ENCODE peak calls at places on chromosome 19, in seven cellular contexts. B is IMR-90, P is neuronal stem cell, N is mesenchymal stem cell, E is mesendoderm, X is trophoblast cell, L is H1. F is an unnamed sample. For H3K79me1, the result is how much of the 10 kb centered on the place peaks cover.

GRCh38 chr19:45451181-45451849 is 16.5 kb upstream of the FOSB start:
- DNase-seq in L (no peak), P (no peak), X (peak), N (peak), E (peak), B (peak), F (no peak)

GRCh38 chr19:51124729-51125128 is at the start of gene SIGLEC9:
- DNase-seq in P (no peak), B (no peak), L (no peak), E (no peak), X (no peak), N (no peak), F (no peak)

GRCh38 chr19:37691881-37692504 is 27.6 kb downstream of the ZNF607 start:
- DNase-seq in E (peak), P (peak), N (peak), B (peak), X (peak), L (peak), F (peak)

GRCh38 chr19:7847664-7848063 is 17.6 kb downstream of the EVI5L start:
- DNase-seq in P (no peak), L (no peak), N (no peak), X (no peak), E (no peak), B (no peak), F (peak)

GRCh38 chr19:40398417-40399056 is 8.6 kb upstream of the HIPK4 start:
- DNase-seq in P (peak), N (no peak), X (peak), L (no peak), E (peak), B (no peak), F (peak)

GRCh38 chr19:16143399-16144215 is at the start of gene HSH2D:
- DNase-seq in P (no peak), N (no peak), X (peak), B (no peak), E (peak), L (peak), F (peak)

GRCh38 chr19:32662186-32662585 is 12.8 kb downstream of the ANKRD27 start:
- DNase-seq in L (no peak), N (peak), X (no peak), B (peak), E (no peak), P (no peak), F (no peak)

GRCh38 chr19:54316746-54317107 is 3.8 kb upstream of the LILRA5 start:
- DNase-seq in L (peak), B (no peak), N (no peak), P (no peak), E (peak), X (no peak), F (peak)

GRCh38 chr19:38743394-38744297 is 628 bp downstream of the CAPN12 start:
- DNase-seq in B (no peak), N (no peak), L (no peak), X (no peak), P (no peak), E (no peak), F (peak)

GRCh38 chr19:33410915-33411401 is 37.4 kb downstream of the CEBPG start:
- DNase-seq in N (no peak), E (no peak), P (no peak), X (peak), B (no peak), L (no peak), F (no peak)

GRCh38 chr19:38867176-38867780 is 10.8 kb downstream of the RINL start:
- DNase-seq in X (no peak), B (no peak), L (no peak), E (no peak), N (no peak), P (no peak), F (no peak)

GRCh38 chr19:19399733-19400438 is 5.6 kb upstream of the GATAD2A start:
- DNase-seq in X (no peak), P (no peak), N (peak), L (no peak), B (peak), E (no peak), F (no peak)

GRCh38 chr19:18086590-18087138 is at the start of gene IL12RB1:
- DNase-seq in E (no peak), P (no peak), L (no peak), B (no peak), N (no peak), X (no peak), F (no peak)

GRCh38 chr19:48670699-48671455 is 1.9 kb downstream of the NTN5 start:
- DNase-seq in X (no peak), P (no peak), N (no peak), E (no peak), L (no peak), B (no peak), F (no peak)

GRCh38 chr19:48674216-48674809 is 1.5 kb upstream of the NTN5 start:
- DNase-seq in P (no peak), X (no peak), N (no peak), B (no peak), E (no peak), L (no peak), F (peak)

GRCh38 chr19:18450934-18451836 is 13.3 kb upstream of the ISYNA1 start:
- DNase-seq in L (no peak), B (peak), E (peak), X (peak), N (peak), P (peak), F (peak)

GRCh38 chr19:56372281-56372680 is 21.1 kb downstream of the ZNF582 start:
- DNase-seq in E (no peak), N (no peak), X (no peak), B (no peak), P (no peak), L (no peak), F (no peak)

GRCh38 chr19:4645718-4646117 is 6.4 kb downstream of the TNFAIP8L1 start:
- DNase-seq in X (peak), N (no peak), B (no peak), E (no peak), L (no peak), P (no peak), F (no peak)

GRCh38 chr19:37941820-37942515 is 35.0 kb downstream of the SIPA1L3 start:
- DNase-seq in P (no peak), L (no peak), X (peak), B (no peak), E (no peak), N (no peak), F (no peak)

GRCh38 chr19:12782174-12782423 is 6.7 kb upstream of the HOOK2 start:
- DNase-seq in E (no peak), X (no peak), B (no peak), L (no peak), P (no peak), N (no peak), F (no peak)

GRCh38 chr19:29832801-29833200 is 21.0 kb downstream of the CCNE1 start:
- DNase-seq in E (no peak), P (no peak), N (no peak), B (no peak), L (no peak), X (no peak), F (no peak)
- H3K79me1 ChIP-seq in E (under half), P (under half), N (under half), B (under half), L (under half), X (under half), F (under half)

DNA sequence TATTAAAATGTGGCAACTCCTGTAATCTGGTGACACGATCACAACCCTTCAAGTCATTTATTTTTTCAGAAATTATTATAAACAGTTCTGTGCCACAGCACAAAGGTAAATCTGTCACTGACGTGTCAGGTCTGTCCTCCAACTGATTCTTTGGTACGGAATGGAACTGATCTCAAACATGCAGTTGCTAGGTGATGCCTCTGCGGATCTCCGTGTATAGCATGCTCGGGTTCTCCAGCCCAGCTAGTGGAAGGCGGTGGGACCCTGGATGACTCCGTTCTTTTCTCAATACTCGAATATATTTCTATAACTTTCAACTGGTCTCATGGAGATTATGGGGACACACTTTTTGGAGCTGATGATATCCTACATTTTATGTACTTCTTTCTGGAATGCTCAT is 11.0 kb downstream of the RANBP3 start:
- DNase-seq in B (no peak), L (no peak), N (no peak), P (no peak), X (peak), E (no peak), F (no peak)
- H3K79me1 ChIP-seq in B (half or more), L (half or more), N (under half), P (under half), X (under half), E (half or more), F (under half)

DNA sequence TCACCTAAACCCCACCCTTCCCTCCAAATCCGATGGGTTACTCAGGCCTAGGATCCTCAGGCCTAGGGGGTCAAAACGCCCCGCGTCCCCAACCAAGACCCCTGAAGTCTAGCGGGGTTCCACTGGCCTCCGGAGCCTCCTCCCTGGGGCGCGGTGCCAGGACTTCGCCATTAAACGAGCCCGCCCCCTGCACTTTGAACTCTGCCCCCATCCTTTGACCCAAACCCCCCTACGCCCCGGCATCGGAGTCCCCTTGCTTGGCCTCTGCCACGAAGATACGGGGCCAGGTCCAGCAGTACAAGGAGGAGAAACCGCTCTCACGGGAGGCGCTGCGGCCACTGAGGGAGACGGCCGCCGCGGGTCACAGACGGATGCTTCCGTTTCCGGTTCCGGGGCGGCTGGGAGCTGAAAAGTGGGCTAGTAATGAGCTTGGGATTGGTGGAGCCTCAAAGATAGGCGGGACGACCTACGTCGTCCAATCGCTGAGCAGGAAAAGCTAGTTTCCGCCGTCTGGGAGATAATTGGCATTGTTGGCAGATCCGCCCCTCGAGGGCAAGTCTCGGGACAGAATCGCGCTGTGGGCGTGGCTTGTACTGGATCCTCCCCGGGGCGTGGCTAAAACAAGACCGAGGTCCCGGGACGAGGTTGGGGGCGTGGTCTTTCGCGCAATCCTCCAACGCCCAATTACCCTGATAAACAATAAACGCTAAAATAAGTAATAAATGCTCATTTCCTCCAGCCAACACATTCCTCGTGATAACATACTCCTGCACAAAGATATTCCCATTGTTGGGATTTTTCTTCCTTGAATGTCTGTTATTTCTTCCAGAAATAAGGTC is 5.7 kb upstream of the ZNF77 start:
- DNase-seq in N (peak), X (peak), E (peak), P (peak), L (peak), B (peak), F (peak)
- H3K79me1 ChIP-seq in N (under half), X (under half), E (under half), P (under half), L (under half), B (under half), F (under half)

DNA sequence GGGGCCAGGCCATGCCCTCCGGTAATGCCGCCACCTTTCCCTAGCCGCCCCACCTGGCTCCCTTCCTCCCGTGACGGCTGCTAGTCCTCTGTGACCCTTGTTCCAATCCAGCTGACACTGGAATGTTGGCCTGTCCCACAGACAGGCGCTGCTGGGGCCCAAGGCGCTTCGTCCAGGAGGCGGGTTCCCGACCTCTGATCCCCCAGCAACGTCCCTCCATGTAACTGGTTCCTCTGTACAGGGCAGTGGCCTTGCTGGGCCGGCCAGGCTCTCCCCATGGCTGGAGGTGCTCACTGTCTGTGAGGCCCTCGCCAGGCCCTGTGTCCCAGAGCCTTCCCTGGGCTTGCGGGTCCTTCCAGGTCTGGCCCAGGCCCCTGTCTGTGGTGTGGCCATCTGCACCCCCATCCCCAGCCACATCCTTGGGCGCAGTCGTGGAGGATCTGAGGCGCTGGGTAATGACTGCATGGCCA is 6.8 kb upstream of the GRIN3B start:
- DNase-seq in B (no peak), P (no peak), L (no peak), N (no peak), X (peak), E (no peak), F (no peak)
- H3K79me1 ChIP-seq in B (under half), P (under half), L (under half), N (under half), X (under half), E (under half), F (under half)

GRCh38 chr19:29680937-29681336 is 15.7 kb downstream of the PLEKHF1 start:
- DNase-seq in B (no peak), E (no peak), X (no peak), P (no peak), L (no peak), N (no peak), F (no peak)
- H3K79me1 ChIP-seq in B (under half), E (under half), X (under half), P (under half), L (under half), N (under half), F (under half)

GRCh38 chr19:36140289-36141038 is 598 bp downstream of the CAPNS1 start:
- DNase-seq in E (peak), B (peak), P (peak), N (peak), X (peak), L (no peak), F (peak)
- H3K79me1 ChIP-seq in E (under half), B (under half), P (under half), N (under half), X (under half), L (under half), F (under half)

DNA sequence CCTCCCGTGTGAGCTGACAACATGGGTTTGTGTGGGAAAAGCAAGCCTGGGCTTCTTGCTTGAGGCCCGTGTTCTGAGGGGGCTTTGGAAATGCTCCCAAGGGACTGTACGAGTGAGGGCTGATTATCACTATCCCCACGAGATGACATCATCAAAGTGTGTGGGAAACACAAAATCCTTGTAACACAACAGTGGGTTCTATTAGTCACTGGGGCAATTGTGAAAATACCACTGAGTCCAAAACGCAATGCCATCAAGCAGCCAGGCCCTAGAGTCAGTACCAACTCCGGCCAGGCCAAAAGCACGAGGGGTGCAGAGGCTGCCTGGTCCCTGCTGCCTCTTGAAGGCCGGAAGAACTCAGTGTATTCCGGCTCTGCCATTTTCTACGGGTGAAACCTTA is 29.6 kb downstream of the CAPS start:
- DNase-seq in B (peak), X (no peak), N (peak), L (no peak), P (no peak), E (no peak), F (no peak)
- H3K79me1 ChIP-seq in B (half or more), X (under half), N (half or more), L (under half), P (under half), E (under half), F (under half)